ENCODE peak calls at places on chromosome 3, in seven cellular contexts. B is adipocyte; R is WTC11; T is H9; A is AG08395; E is transverse colon; U is activated T-helper 1 cell treated with anti-CD3 and anti-CD28 coated beads, Interleukin-12 subunit alpha, Interleukin-12 subunit beta, Interleukin-2, Interleukin-4 antibody, amounts not matched to agents 30 ng/mL and 10 ng/mL and 1 ng/mL, durations not matched to agents 14 hours and 24 hours and 36 hours. S is an unnamed sample.

GRCh38 chr3:158347966-158348365 is 223.0 kb upstream of the MLF1 start:
- DNase-seq in R (no peak), T (no peak), E (no peak), A (peak; percentile 35), B (peak; percentile 24), U (no peak), S (no peak)

GRCh38 chr3:134495980-134496379 is 10.1 kb downstream of the CEP63 start:
- DNase-seq in R (no peak), E (no peak), T (no peak), U (no peak), A (no peak), B (no peak), S (no peak)

GRCh38 chr3:151213881-151214280 is 10.9 kb upstream of the GPR171 start:
- DNase-seq in T (no peak), U (no peak), B (no peak), R (no peak), E (no peak), A (no peak), S (no peak)

GRCh38 chr3:11480663-11481298 is 162.9 kb downstream of the VGLL4 start:
- DNase-seq in B (no peak), E (peak; percentile 15), T (peak; percentile 74), U (no peak), R (peak; percentile 29), A (no peak), S (no peak)

GRCh38 chr3:28933337-28933736 is 347.5 kb upstream of the RBMS3 start:
- DNase-seq in R (no peak), U (no peak), B (no peak), E (no peak), T (no peak), A (no peak), S (no peak)

GRCh38 chr3:78314327-78314726 is 1274.4 kb downstream of the ROBO2 start:
- DNase-seq in E (no peak), R (no peak), A (no peak), T (no peak), B (no peak), U (no peak), S (no peak)

GRCh38 chr3:31533169-31533870 is 595 bp downstream of the STT3B start:
- DNase-seq in A (peak; percentile 20), E (peak; percentile 66), R (peak; percentile 58), T (peak; percentile 40), B (peak; percentile 75), U (peak; percentile 52), S (peak; percentile 85)

GRCh38 chr3:122410639-122411038 is 5.2 kb downstream of the WDR5B start:
- DNase-seq in R (no peak), T (no peak), A (no peak), U (no peak), B (no peak), E (no peak), S (no peak)

GRCh38 chr3:157166559-157166958 is 6.6 kb upstream of the CCNL1 start:
- DNase-seq in U (no peak), T (no peak), A (no peak), B (no peak), R (no peak), E (no peak), S (no peak)

GRCh38 chr3:141057951-141058800 is 7.0 kb downstream of the SPSB4 start:
- DNase-seq in E (no peak), T (no peak), B (no peak), A (no peak), U (no peak), R (no peak), S (no peak)